ENCODE peak calls at places on chromosome 5, in seven cellular contexts. E, I, Y, H, X, M and A are unnamed samples.

GRCh38 chr5:16520806-16521205 is 55.2 kb upstream of the ZNF622 start:
- DNase-seq in E (no peak), I (no peak), Y (no peak), H (no peak), X (no peak), M (no peak), A (no peak)

GRCh38 chr5:127757576-127757975 is 54.4 kb downstream of the CCDC192 start:
- DNase-seq in E (peak), I (no peak), Y (peak), H (no peak), X (peak), M (no peak), A (no peak)

GRCh38 chr5:176716320-176716719 is 69.0 kb downstream of the TSPAN17 start:
- DNase-seq in E (no peak), I (no peak), Y (peak), H (no peak), X (peak), M (no peak), A (no peak)

GRCh38 chr5:17252543-17252942 is 35.1 kb downstream of the BASP1 start:
- DNase-seq in E (no peak), I (no peak), Y (peak), H (no peak), X (peak), M (no peak), A (no peak)

GRCh38 chr5:126124706-126125345 is 298.4 kb upstream of the GRAMD2B start:
- DNase-seq in E (no peak), I (no peak), Y (peak), H (no peak), X (peak), M (no peak), A (no peak)

GRCh38 chr5:65482727-65483473 is 1.2 kb upstream of the ADAMTS6 start:
- DNase-seq in E (no peak), I (no peak), Y (peak), H (no peak), X (peak), M (no peak), A (no peak)

GRCh38 chr5:37836173-37837100 is 3.4 kb downstream of the GDNF start:
- DNase-seq in E (peak), I (peak), Y (peak), H (no peak), X (peak), M (no peak), A (no peak)

GRCh38 chr5:115170924-115171510 is 1.3 kb upstream of the TRIM36 start:
- DNase-seq in E (no peak), I (no peak), Y (no peak), H (no peak), X (no peak), M (no peak), A (no peak)

GRCh38 chr5:149881069-149881622 is 63.4 kb downstream of the PDE6A start:
- DNase-seq in E (no peak), I (no peak), Y (no peak), H (no peak), X (peak), M (no peak), A (no peak)

GRCh38 chr5:86675311-86675710 is 57.6 kb downstream of the COX7C start:
- DNase-seq in E (no peak), I (no peak), Y (no peak), H (no peak), X (no peak), M (no peak), A (no peak)

GRCh38 chr5:126414874-126415502 is 8.2 kb upstream of the GRAMD2B start:
- DNase-seq in E (no peak), I (no peak), Y (peak), H (no peak), X (peak), M (no peak), A (no peak)

GRCh38 chr5:16502866-16503265 is 37.3 kb upstream of the ZNF622 start:
- DNase-seq in E (no peak), I (no peak), Y (peak), H (no peak), X (peak), M (no peak), A (no peak)

GRCh38 chr5:163951069-163951468 is 445.6 kb downstream of the MAT2B start:
- DNase-seq in E (no peak), I (no peak), Y (no peak), H (no peak), X (no peak), M (no peak), A (no peak)

GRCh38 chr5:72847989-72848473 is 31.6 kb downstream of the TNPO1 start:
- DNase-seq in E (peak), I (peak), Y (peak), H (peak), X (peak), M (peak), A (peak)

GRCh38 chr5:1907616-1908015 is 24.9 kb upstream of the IRX4 start:
- DNase-seq in E (no peak), I (peak), Y (no peak), H (no peak), X (no peak), M (no peak), A (no peak)

GRCh38 chr5:95778713-95779426 is 43.7 kb downstream of the GLRX start:
- DNase-seq in E (peak), I (no peak), Y (no peak), H (no peak), X (no peak), M (no peak), A (no peak)

GRCh38 chr5:62142351-62142750 is 163.7 kb upstream of the KIF2A start:
- DNase-seq in E (no peak), I (no peak), Y (no peak), H (no peak), X (no peak), M (no peak), A (no peak)

GRCh38 chr5:159182691-159183090 is 26.7 kb downstream of the RNF145 start:
- DNase-seq in E (no peak), I (no peak), Y (peak), H (no peak), X (no peak), M (no peak), A (no peak)

GRCh38 chr5:90096415-90097081 is 313.0 kb downstream of the CETN3 start:
- DNase-seq in E (no peak), I (no peak), Y (peak), H (no peak), X (peak), M (no peak), A (no peak)